ENCODE peak calls at places on chromosomes 13 and 19, in five cellular contexts. Z, Q, O, W and S are unnamed samples.

GRCh38 chr13:79901336-79901735 is 420.4 kb downstream of the NDFIP2 start:
- DNase-seq in Z (no peak), Q (no peak), O (no peak), W (peak; percentile 13), S (no peak)

GRCh38 chr13:47117268-47117667 is 220.4 kb upstream of the HTR2A start:
- DNase-seq in Z (no peak), Q (no peak), O (no peak), W (peak; percentile 89), S (no peak)

GRCh38 chr19:49387936-49388372 is at the start of gene KASH5:
- DNase-seq in Z (peak; percentile 75), Q (peak; percentile 22), O (peak; percentile 57), W (peak; percentile 8), S (peak; percentile 80)

GRCh38 chr13:114284680-114285079 is 3.3 kb downstream of the UPF3A start:
- DNase-seq in Z (no peak), Q (no peak), O (no peak), W (no peak), S (no peak)

GRCh38 chr13:29516012-29516411 is 79.5 kb downstream of the SLC7A1 start:
- DNase-seq in Z (no peak), Q (no peak), O (no peak), W (no peak), S (no peak)

GRCh38 chr19:14556662-14557188 is 15.1 kb downstream of the NDUFB7 start:
- DNase-seq in Z (peak; percentile 59), Q (peak; percentile 29), O (peak; percentile 69), W (peak; percentile 77), S (peak; percentile 83)

GRCh38 chr19:34837262-34837661 is 64.2 kb upstream of the ZNF599 start:
- DNase-seq in Z (no peak), Q (no peak), O (peak; percentile 26), W (no peak), S (no peak)

GRCh38 chr13:91045351-91046034 is 302.0 kb upstream of the MIR17HG start:
- DNase-seq in Z (no peak), Q (no peak), O (no peak), W (no peak), S (no peak)

GRCh38 chr19:29724741-29725140 is 9.7 kb upstream of the C19orf12 start:
- DNase-seq in Z (no peak), Q (no peak), O (no peak), W (no peak), S (no peak)

GRCh38 chr19:46115396-46116109 is 8.9 kb downstream of the IGFL3 start:
- DNase-seq in Z (peak; percentile 70), Q (no peak), O (no peak), W (peak; percentile 81), S (no peak)

GRCh38 chr19:35070471-35070870 is 28.9 kb downstream of the HPN start:
- DNase-seq in Z (no peak), Q (no peak), O (no peak), W (no peak), S (no peak)

GRCh38 chr19:36151144-36152051 is 849 bp downstream of the COX7A1 start:
- DNase-seq in Z (peak; percentile 84), Q (peak; percentile 59), O (peak; percentile 68), W (no peak), S (peak; percentile 34)

GRCh38 chr13:109254271-109254670 is 532.1 kb downstream of the IRS2 start:
- DNase-seq in Z (no peak), Q (no peak), O (no peak), W (no peak), S (no peak)

GRCh38 chr19:44401108-44401786 is at the start of gene ZNF285:
- DNase-seq in Z (peak; percentile 86), Q (peak; percentile 80), O (peak; percentile 91), W (peak; percentile 95), S (peak; percentile 93)

GRCh38 chr13:41487222-41487621 is 29.9 kb downstream of the RGCC start:
- DNase-seq in Z (no peak), Q (no peak), O (no peak), W (no peak), S (no peak)

GRCh38 chr19:16370671-16371391 is 46.2 kb downstream of the KLF2 start:
- DNase-seq in Z (no peak), Q (no peak), O (no peak), W (no peak), S (no peak)

GRCh38 chr13:105994340-105994739 is 541.1 kb downstream of the EFNB2 start:
- DNase-seq in Z (no peak), Q (no peak), O (no peak), W (no peak), S (no peak)

GRCh38 chr19:35718345-35719041 is 690 bp downstream of the KMT2B start:
- DNase-seq in Z (no peak), Q (no peak), O (peak; percentile 71), W (no peak), S (peak; percentile 42)

GRCh38 chr19:20472854-20473253 is 92.7 kb downstream of the ZNF737 start:
- DNase-seq in Z (no peak), Q (no peak), O (no peak), W (no peak), S (no peak)
- H3K36me3 ChIP-seq in Z (no peaks in the 10 kb centered on the region), Q (no peaks in the 10 kb centered on the region), O (no peaks in the 10 kb centered on the region), W (no peaks in the 10 kb centered on the region), S (no peaks in the 10 kb centered on the region)

GRCh38 chr13:111296417-111296816 is 24.0 kb upstream of the TEX29 start:
- DNase-seq in Z (no peak), Q (no peak), O (no peak), W (no peak), S (no peak)

GRCh38 chr13:111295896-111296295 is 24.5 kb upstream of the TEX29 start:
- DNase-seq in Z (no peak), Q (no peak), O (no peak), W (no peak), S (no peak)

GRCh38 chr13:111291908-111292307 is 28.5 kb upstream of the TEX29 start:
- DNase-seq in Z (no peak), Q (no peak), O (no peak), W (no peak), S (no peak)

GRCh38 chr13:111289251-111289650 is 31.2 kb upstream of the TEX29 start:
- DNase-seq in Z (no peak), Q (no peak), O (no peak), W (no peak), S (no peak)

GRCh38 chr13:111292710-111293485 is 27.5 kb upstream of the TEX29 start:
- DNase-seq in Z (no peak), Q (no peak), O (no peak), W (no peak), S (no peak)
- H3K36me3 ChIP-seq in Z (no peaks in the 10 kb centered on the region), Q (peaks cover 7% of the 10 kb centered on the region), O (no peaks in the 10 kb centered on the region), W (peaks cover 30% of the 10 kb centered on the region), S (no peaks in the 10 kb centered on the region)

GRCh38 chr13:20057214-20057613 is 98.7 kb downstream of the ZMYM2 start:
- DNase-seq in Z (no peak), Q (no peak), O (no peak), W (no peak), S (no peak)
- H3K36me3 ChIP-seq in Z (peaks cover 9% of the 10 kb centered on the region), Q (peaks cover 16% of the 10 kb centered on the region), O (no peaks in the 10 kb centered on the region), W (peaks cover 27% of the 10 kb centered on the region), S (peaks cover 11% of the 10 kb centered on the region)

GRCh38 chr19:5136060-5136855 is 167.3 kb downstream of the KDM4B start:
- DNase-seq in Z (no peak), Q (no peak), O (no peak), W (no peak), S (no peak)
- H3K36me3 ChIP-seq in Z (peaks cover 11% of the 10 kb centered on the region), Q (peaks cover 15% of the 10 kb centered on the region), O (no peaks in the 10 kb centered on the region), W (peaks cover 75% of the 10 kb centered on the region), S (no peaks in the 10 kb centered on the region)